ENCODE peak calls at places on chromosomes 12 and 14, in ten cellular contexts. W is heart left ventricle, U is right lobe of liver, F is uterus, T is transverse colon, P is ovary, J is A549, G is stomach, X is tibial nerve, A is HCT116. R is an unnamed sample. For H3K4me1 and H3K9me3, the result is how much of the 10 kb centered on the place peaks cover.

GRCh38 chr12:15600223-15600935 is 188.8 kb downstream of the EPS8 start:
- DNase-seq in W (no peak), U (no peak), F (no peak), T (no peak), P (no peak), J (no peak), G (no peak), X (no peak), A (no peak), R (no peak)

GRCh38 chr12:26471560-26471959 is 276.2 kb downstream of the SSPN start:
- DNase-seq in W (no peak), U (no peak), F (no peak), T (no peak), P (no peak), J (no peak), G (no peak), X (no peak), A (no peak), R (no peak)

GRCh38 chr12:45409966-45410365 is 194.1 kb downstream of the ANO6 start:
- DNase-seq in W (peak), U (no peak), F (no peak), T (no peak), P (peak), J (no peak), G (no peak), X (no peak), A (no peak), R (no peak)

GRCh38 chr14:30527196-30527595 is 31.8 kb upstream of the G2E3 start:
- DNase-seq in W (no peak), U (no peak), F (no peak), T (no peak), P (no peak), J (no peak), G (no peak), X (no peak), A (no peak), R (no peak)

GRCh38 chr14:104559769-104560585 is 19.6 kb upstream of the C14orf180 start:
- DNase-seq in W (no peak), U (no peak), F (no peak), T (no peak), P (no peak), J (no peak), G (no peak), X (no peak), A (no peak), R (no peak)

GRCh38 chr14:20655851-20656250 is 14.4 kb upstream of the OR6S1 start:
- DNase-seq in W (no peak), U (no peak), F (no peak), T (no peak), P (no peak), J (peak), G (no peak), X (no peak), A (no peak), R (no peak)

GRCh38 chr12:110245278-110245868 is 35.7 kb upstream of the ATP2A2 start:
- DNase-seq in W (no peak), U (peak), F (no peak), T (peak), P (no peak), J (peak), G (peak), X (no peak), A (no peak), R (no peak)

GRCh38 chr12:69015831-69016230 is 82.9 kb upstream of the CPM start:
- DNase-seq in W (no peak), U (no peak), F (no peak), T (no peak), P (no peak), J (no peak), G (no peak), X (no peak), A (no peak), R (no peak)

GRCh38 chr12:120230326-120230973 is 29.5 kb upstream of the RPLP0 start:
- DNase-seq in W (peak), U (no peak), F (peak), T (peak), P (peak), J (peak), G (peak), X (peak), A (peak), R (peak)

GRCh38 chr12:6684609-6685008 is 4.6 kb downstream of the ZNF384 start:
- DNase-seq in W (no peak), U (no peak), F (no peak), T (no peak), P (no peak), J (peak), G (no peak), X (peak), A (peak), R (peak)

GRCh38 chr12:54039417-54040147 is 6.7 kb downstream of the HOXC5 start:
- DNase-seq in W (no peak), U (no peak), F (no peak), T (no peak), P (peak), J (no peak), G (no peak), X (peak), A (no peak), R (peak)

GRCh38 chr12:75923964-75924666 is 107.5 kb downstream of the PHLDA1 start:
- DNase-seq in W (no peak), U (no peak), F (no peak), T (no peak), P (no peak), J (no peak), G (no peak), X (no peak), A (no peak), R (no peak)

GRCh38 chr14:73467800-73468199 is 9.5 kb upstream of the NUMB start:
- DNase-seq in W (no peak), U (no peak), F (no peak), T (no peak), P (no peak), J (no peak), G (no peak), X (no peak), A (no peak), R (peak)

GRCh38 chr14:63513756-63514155 is 29.4 kb downstream of the PPP2R5E start:
- DNase-seq in W (no peak), U (no peak), F (no peak), T (no peak), P (no peak), J (no peak), G (no peak), X (no peak), A (no peak), R (no peak)

GRCh38 chr12:105270671-105271255 is 34.8 kb upstream of the APPL2 start:
- DNase-seq in W (no peak), U (no peak), F (no peak), T (no peak), P (no peak), J (no peak), G (no peak), X (no peak), A (no peak), R (no peak)

GRCh38 chr14:43754838-43755237 is 752.2 kb downstream of the FSCB start:
- DNase-seq in W (no peak), U (no peak), F (no peak), T (no peak), P (no peak), J (no peak), G (no peak), X (no peak), A (no peak), R (no peak)

GRCh38 chr14:74249433-74250375 is 10.5 kb downstream of the VSX2 start:
- DNase-seq in W (no peak), U (no peak), F (no peak), T (no peak), P (no peak), J (peak), G (no peak), X (no peak), A (no peak), R (no peak)

GRCh38 chr12:54005853-54006699 is 2.7 kb upstream of the HOXC8 start:
- DNase-seq in W (peak), U (peak), F (peak), T (peak), P (peak), J (peak), G (peak), X (peak), A (no peak), R (peak)

GRCh38 chr14:86321151-86321550 is 791.2 kb downstream of the FLRT2 start:
- DNase-seq in W (no peak), U (no peak), F (no peak), T (no peak), P (no peak), J (no peak), G (no peak), X (no peak), A (no peak), R (no peak)

GRCh38 chr14:90383731-90384542 is 12.9 kb upstream of the CALM1 start:
- DNase-seq in W (peak), U (peak), F (peak), T (peak), P (peak), J (no peak), G (peak), X (peak), A (no peak), R (peak)

GRCh38 chr12:53065975-53066593 is 13.1 kb downstream of the SPRYD3 start:
- DNase-seq in W (peak), U (peak), F (peak), T (peak), P (peak), J (peak), G (peak), X (peak), A (peak), R (peak)

GRCh38 chr12:42944516-42944915 is 355.0 kb upstream of the PRICKLE1 start:
- DNase-seq in W (no peak), U (no peak), F (no peak), T (no peak), P (no peak), J (no peak), G (no peak), X (no peak), A (no peak), R (no peak)

GRCh38 chr12:12606793-12607589 is 4.7 kb upstream of the CREBL2 start:
- DNase-seq in W (no peak), U (no peak), F (no peak), T (no peak), P (no peak), J (peak), G (no peak), X (no peak), A (no peak), R (no peak)

GRCh38 chr14:32434180-32434579 is 105.1 kb downstream of the AKAP6 start:
- DNase-seq in W (no peak), U (no peak), F (no peak), T (peak), P (no peak), J (no peak), G (no peak), X (no peak), A (no peak), R (no peak)

GRCh38 chr14:94654071-94654974 is 42.1 kb downstream of the SERPINA3 start:
- DNase-seq in W (no peak), U (peak), F (peak), T (peak), P (peak), J (no peak), G (no peak), X (no peak), A (no peak), R (peak)

GRCh38 chr12:44763021-44763420 is 113.1 kb downstream of the NELL2 start:
- DNase-seq in W (no peak), U (no peak), F (no peak), T (no peak), P (no peak), J (no peak), G (no peak), X (no peak), A (no peak), R (no peak)

GRCh38 chr12:113931517-113931916 is 34.6 kb downstream of the RBM19 start:
- DNase-seq in W (no peak), U (no peak), F (no peak), T (no peak), P (no peak), J (no peak), G (no peak), X (no peak), A (no peak), R (no peak)

DNA sequence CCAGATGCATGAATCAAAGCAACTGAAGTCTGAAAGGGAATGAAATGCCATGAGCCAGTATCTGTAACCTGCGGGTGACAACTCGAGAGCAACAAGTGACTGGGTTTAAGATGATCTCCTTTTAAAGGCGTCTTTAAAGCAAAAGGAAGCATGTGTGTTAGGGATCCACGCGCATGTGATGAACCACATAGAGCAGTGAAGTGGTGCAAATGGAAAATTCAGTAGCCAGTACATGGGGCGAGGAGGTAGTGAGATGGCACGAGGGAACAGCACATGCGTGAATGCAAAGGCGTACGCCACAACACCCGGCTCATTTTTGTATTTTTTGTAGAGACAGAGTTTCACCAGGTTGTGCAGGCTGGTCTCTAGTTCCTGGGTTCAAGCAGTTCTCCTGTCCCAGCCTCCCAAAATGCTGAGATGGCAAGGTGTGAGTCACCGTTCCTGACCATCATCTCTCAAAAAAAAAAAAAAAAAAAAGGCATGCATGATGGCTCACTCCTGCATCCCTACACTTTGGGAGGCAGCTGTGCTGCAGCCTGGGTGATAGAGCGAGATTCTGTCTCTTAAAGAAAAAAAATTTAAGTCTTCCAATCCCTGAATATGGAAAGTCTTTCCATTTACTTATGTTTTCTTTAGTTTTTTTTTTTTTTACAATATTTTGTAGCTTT is 24.6 kb upstream of the BCL7A start:
- DNase-seq in W (no peak), U (no peak), F (no peak), T (no peak), P (no peak), J (no peak), G (no peak), X (no peak), A (no peak), R (no peak)
- H3K4me1 ChIP-seq in W (under half), U (under half), F (under half), T (under half), P (under half), J (under half), G (under half), X (under half), A (under half), R (under half)

DNA sequence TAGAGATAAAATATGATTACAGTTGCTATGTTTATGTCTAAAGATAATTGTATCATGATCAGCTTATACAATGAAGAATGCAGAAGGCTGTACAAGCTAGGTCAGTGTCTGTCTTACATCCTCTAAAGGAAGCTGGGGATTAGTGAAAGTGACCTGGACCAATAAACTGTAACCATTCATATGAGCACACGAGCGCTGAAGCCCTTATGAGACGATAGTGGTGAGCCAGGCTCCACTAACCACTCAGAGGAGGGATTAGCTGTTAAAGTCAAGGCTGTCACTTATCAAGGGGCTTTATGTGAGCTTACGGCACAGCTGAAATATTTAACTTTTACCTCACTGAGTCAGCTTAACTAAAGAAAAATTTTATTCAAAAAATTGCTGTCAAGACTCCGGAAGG is 30.3 kb downstream of the NDUFA12 start:
- DNase-seq in W (no peak), U (no peak), F (no peak), T (no peak), P (no peak), J (no peak), G (no peak), X (no peak), A (no peak), R (no peak)
- TF ChIP-seq POLR2A in W (no peak), U (no peak), F (no peak), T (no peak), P (no peak), J (no peak), G (no peak), X (no peak), A (no peak), R (no peak)

GRCh38 chr12:132967736-132968135 is 11.6 kb upstream of the ZNF605 start:
- DNase-seq in W (no peak), U (no peak), F (no peak), T (no peak), P (no peak), J (no peak), G (no peak), X (no peak), A (no peak), R (no peak)

GRCh38 chr12:132965796-132966195 is 9.7 kb upstream of the ZNF605 start:
- DNase-seq in W (no peak), U (no peak), F (no peak), T (no peak), P (no peak), J (no peak), G (no peak), X (no peak), A (no peak), R (no peak)

GRCh38 chr12:132972374-132972773 is 13.8 kb upstream of the ZNF26 start:
- DNase-seq in W (no peak), U (no peak), F (no peak), T (no peak), P (no peak), J (no peak), G (no peak), X (no peak), A (no peak), R (no peak)

DNA sequence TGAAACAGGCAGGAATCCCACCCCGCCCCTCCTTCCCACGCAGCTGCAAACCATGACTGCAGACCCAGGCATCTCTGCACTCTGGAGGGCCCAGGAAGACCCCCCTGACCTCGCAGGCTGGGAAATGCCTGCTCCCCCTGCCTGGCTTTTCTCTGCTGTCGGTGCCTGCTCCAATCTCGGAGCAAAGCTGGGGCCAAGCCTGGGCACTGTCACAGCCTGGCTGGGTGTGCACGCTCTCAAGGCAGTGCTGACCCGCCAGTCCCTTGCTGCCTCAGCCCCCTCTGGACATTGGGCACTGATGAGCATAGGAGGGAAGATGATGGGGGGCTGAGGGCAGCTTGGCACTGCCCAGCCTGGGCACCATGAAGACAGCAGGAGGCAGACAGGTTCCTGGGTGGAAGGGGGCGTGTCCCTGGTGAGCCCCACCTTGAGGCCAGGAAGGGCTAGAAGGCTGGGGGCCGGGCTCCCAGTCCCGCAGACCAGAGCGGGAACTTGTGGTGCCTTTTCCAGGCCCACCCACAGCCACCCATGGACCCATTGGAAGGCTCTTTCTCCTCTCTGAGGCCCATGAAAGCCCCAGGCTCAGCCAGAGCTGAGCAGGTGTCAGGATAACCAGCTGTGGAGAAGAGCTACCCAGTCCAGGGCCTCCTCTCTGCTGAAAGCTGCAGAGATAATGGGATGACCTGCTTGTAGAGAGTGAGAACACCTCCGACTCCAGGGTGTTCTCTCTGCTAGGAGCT is 10.7 kb upstream of the ZNF605 start:
- DNase-seq in W (no peak), U (no peak), F (no peak), T (no peak), P (no peak), J (no peak), G (no peak), X (no peak), A (no peak), R (no peak)
- H3K9me3 ChIP-seq in W (under half), U (under half), F (under half), T (under half), P (under half), J (half or more), G (half or more), X (under half), A (under half), R (under half)

GRCh38 chr14:35401853-35402252 is 2.7 kb downstream of the NFKBIA start:
- DNase-seq in W (peak), U (no peak), F (peak), T (no peak), P (peak), J (no peak), G (no peak), X (no peak), A (no peak), R (no peak)
- H3K4me1 ChIP-seq in W (under half), U (under half), F (under half), T (half or more), P (under half), J (half or more), G (half or more), X (half or more), A (under half), R (under half)

GRCh38 chr12:47277972-47278448 is 198.3 kb upstream of the AMIGO2 start:
- DNase-seq in W (no peak), U (no peak), F (no peak), T (no peak), P (no peak), J (peak), G (no peak), X (no peak), A (peak), R (no peak)
- TF ChIP-seq POLR2A in W (no peak), U (no peak), F (no peak), T (no peak), P (no peak), J (no peak), G (no peak), X (no peak), A (no peak), R (no peak)